ENCODE peak calls at places on chromosome 13, in nine cellular contexts. V, T, B, D, G, E, X, M and W are unnamed samples.

GRCh38 chr13:48400090-48400694 is 12.7 kb downstream of the LPAR6 start:
- DNase-seq in V (no peak), T (no peak), B (no peak), D (no peak), G (no peak), E (peak), X (no peak), M (no peak), W (no peak)

GRCh38 chr13:26965058-26965380 is 204.4 kb upstream of the GPR12 start:
- DNase-seq in V (no peak), T (no peak), B (no peak), D (no peak), G (no peak), E (no peak), X (peak), M (no peak), W (no peak)

GRCh38 chr13:28641600-28641926 is 17.4 kb upstream of the POMP start:
- DNase-seq in V (peak), T (no peak), B (no peak), D (no peak), G (no peak), E (no peak), X (no peak), M (no peak), W (no peak)

GRCh38 chr13:73991384-73991783 is 142.8 kb downstream of the KLF12 start:
- DNase-seq in V (peak), T (no peak), B (no peak), D (no peak), G (no peak), E (no peak), X (no peak), M (no peak), W (peak)

GRCh38 chr13:41213316-41213715 is 18.9 kb upstream of the KBTBD7 start:
- DNase-seq in V (no peak), T (no peak), B (no peak), D (no peak), G (no peak), E (no peak), X (no peak), M (no peak), W (no peak)

GRCh38 chr13:28297341-28297740 is 159.0 kb downstream of the PAN3 start:
- DNase-seq in V (no peak), T (no peak), B (no peak), D (no peak), G (no peak), E (no peak), X (no peak), M (no peak), W (no peak)

GRCh38 chr13:78540424-78540823 is 62.9 kb downstream of the POU4F1 start:
- DNase-seq in V (no peak), T (no peak), B (no peak), D (no peak), G (no peak), E (no peak), X (no peak), M (no peak), W (no peak)

GRCh38 chr13:73803997-73804396 is 330.2 kb downstream of the KLF12 start:
- DNase-seq in V (no peak), T (no peak), B (no peak), D (no peak), G (no peak), E (peak), X (no peak), M (no peak), W (no peak)

GRCh38 chr13:33353210-33353609 is 67.7 kb upstream of the STARD13 start:
- DNase-seq in V (peak), T (peak), B (no peak), D (no peak), G (no peak), E (no peak), X (peak), M (peak), W (no peak)

GRCh38 chr13:54198911-54199310 is 1170.3 kb downstream of the OLFM4 start:
- DNase-seq in V (no peak), T (no peak), B (no peak), D (no peak), G (no peak), E (no peak), X (no peak), M (no peak), W (no peak)

GRCh38 chr13:51821666-51822065 is 17.7 kb upstream of the DHRS12 start:
- DNase-seq in V (no peak), T (no peak), B (no peak), D (no peak), G (no peak), E (no peak), X (no peak), M (no peak), W (peak)

GRCh38 chr13:51832471-51833152 is 12.4 kb downstream of the TMEM272 start:
- DNase-seq in V (peak), T (no peak), B (no peak), D (no peak), G (peak), E (peak), X (no peak), M (peak), W (peak)

GRCh38 chr13:23500858-23501257 is 67.4 kb upstream of the SACS start:
- DNase-seq in V (no peak), T (no peak), B (no peak), D (no peak), G (no peak), E (peak), X (no peak), M (no peak), W (no peak)

GRCh38 chr13:52780092-52780491 is 40.5 kb upstream of the CNMD start:
- DNase-seq in V (no peak), T (no peak), B (no peak), D (no peak), G (peak), E (no peak), X (no peak), M (no peak), W (no peak)